ENCODE peak calls at places on chromosome 13, in five cellular contexts. V is breast epithelium, G is HAP-1, C is tibial artery, Y is mammary epithelial cell. I is an unnamed sample. For H3K36me3, the result is how much of the 10 kb centered on the place peaks cover.

GRCh38 chr13:113995051-113995601 is 21.2 kb upstream of the C13orf46 start:
- DNase-seq in V (no peak), G (no peak), C (no peak), Y (no peak), I (no peak)

GRCh38 chr13:27442797-27443196 is 7.6 kb downstream of the MTIF3 start:
- DNase-seq in V (no peak), G (no peak), C (no peak), Y (no peak), I (no peak)

GRCh38 chr13:62337109-62337880 is 921.6 kb upstream of the PCDH20 start:
- DNase-seq in V (no peak), G (no peak), C (no peak), Y (no peak), I (no peak)

GRCh38 chr13:90792335-90792734 is 555.2 kb upstream of the MIR17HG start:
- DNase-seq in V (no peak), G (no peak), C (no peak), Y (peak), I (no peak)

GRCh38 chr13:59906413-59907027 is 257.2 kb downstream of the DIAPH3 start:
- DNase-seq in V (no peak), G (peak), C (no peak), Y (no peak), I (peak)

GRCh38 chr13:40355126-40355719 is 311.2 kb downstream of the FOXO1 start:
- DNase-seq in V (no peak), G (no peak), C (no peak), Y (no peak), I (no peak)

GRCh38 chr13:76019421-76020044 is 383.4 kb downstream of the LMO7 start:
- DNase-seq in V (no peak), G (peak), C (no peak), Y (no peak), I (peak)

GRCh38 chr13:36981156-36981743 is 17.9 kb downstream of the ALG5 start:
- DNase-seq in V (no peak), G (no peak), C (no peak), Y (peak), I (peak)

GRCh38 chr13:106362637-106363036 is 172.8 kb downstream of the EFNB2 start:
- DNase-seq in V (no peak), G (no peak), C (no peak), Y (peak), I (no peak)

DNA sequence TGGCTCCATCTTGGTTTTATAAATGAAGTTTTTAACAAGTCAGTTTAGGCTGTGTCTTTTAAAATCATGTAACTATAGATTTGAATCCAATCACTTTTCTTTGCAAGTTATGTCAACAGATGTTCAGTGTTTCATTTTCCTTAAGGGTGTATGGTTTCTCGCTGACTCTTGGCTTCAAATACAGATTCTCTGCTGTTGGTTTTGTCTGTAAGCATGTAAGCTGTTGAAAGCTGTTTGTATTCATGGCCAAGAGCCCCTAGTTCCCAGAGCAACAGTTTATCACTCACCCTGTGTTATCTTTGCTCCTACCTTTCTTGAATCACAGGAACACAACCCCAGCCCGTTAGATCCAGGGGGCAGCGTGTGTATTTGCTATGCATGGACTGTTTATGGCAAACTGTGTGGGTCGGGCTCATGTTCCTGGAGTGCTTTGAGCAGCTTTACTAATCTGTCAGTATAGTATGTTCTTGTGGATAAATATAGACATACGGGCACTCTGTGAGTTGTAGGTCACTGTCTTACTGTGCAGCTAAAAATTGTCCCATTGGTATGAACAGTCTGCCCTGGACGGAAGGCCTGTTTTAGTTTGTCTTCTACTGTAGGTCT is 28.8 kb downstream of the FRY start:
- DNase-seq in V (no peak), G (no peak), C (no peak), Y (no peak), I (no peak)
- H3K4me3 ChIP-seq in V (no peak), G (no peak), C (no peak), Y (no peak), I (no peak)

GRCh38 chr13:73984201-73984600 is 150.0 kb downstream of the KLF12 start:
- DNase-seq in V (no peak), G (no peak), C (no peak), Y (no peak), I (no peak)

GRCh38 chr13:73985789-73986188 is 148.4 kb downstream of the KLF12 start:
- DNase-seq in V (no peak), G (no peak), C (no peak), Y (no peak), I (no peak)

GRCh38 chr13:73983109-73983508 is 151.1 kb downstream of the KLF12 start:
- DNase-seq in V (no peak), G (no peak), C (no peak), Y (no peak), I (no peak)

GRCh38 chr13:73984949-73985691 is 149.1 kb downstream of the KLF12 start:
- DNase-seq in V (no peak), G (no peak), C (no peak), Y (no peak), I (no peak)

DNA sequence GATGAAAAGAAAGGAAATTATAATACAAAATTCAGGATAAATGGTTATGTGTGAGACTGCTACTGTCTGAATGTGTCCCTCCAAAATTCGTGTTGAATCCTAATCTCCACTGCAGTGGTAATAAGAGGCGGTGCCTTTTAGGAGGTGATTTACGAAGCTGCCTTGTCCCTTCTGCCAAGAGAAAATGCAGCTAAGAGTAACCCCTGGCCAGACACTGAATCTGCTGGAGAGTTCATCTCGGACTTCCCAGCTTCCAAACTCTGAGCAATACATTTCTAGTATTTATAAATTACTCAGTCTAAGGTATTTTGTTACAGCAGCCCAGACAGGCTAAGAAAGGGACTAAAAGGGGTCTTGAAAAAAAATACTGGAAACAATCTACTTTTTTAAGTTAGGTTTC is 152.6 kb downstream of the KLF12 start:
- DNase-seq in V (no peak), G (no peak), C (no peak), Y (no peak), I (no peak)
- H3K36me3 ChIP-seq in V (under half), G (under half), C (under half), Y (under half), I (under half)

GRCh38 chr13:30429721-30430694 is 7.7 kb downstream of the UBE2L5 start:
- DNase-seq in V (no peak), G (no peak), C (no peak), Y (peak), I (no peak)
- H3K4me3 ChIP-seq in V (no peak), G (no peak), C (no peak), Y (peak), I (no peak)

GRCh38 chr13:45341034-45341798 is at the start of gene TPT1:
- DNase-seq in V (peak), G (peak), C (peak), Y (peak), I (peak)

GRCh38 chr13:45337803-45338202 is 3.2 kb downstream of the TPT1 start:
- DNase-seq in V (no peak), G (no peak), C (no peak), Y (no peak), I (no peak)

GRCh38 chr13:45339399-45339798 is 1.6 kb downstream of the TPT1 start:
- DNase-seq in V (no peak), G (no peak), C (no peak), Y (no peak), I (no peak)

GRCh38 chr13:45340422-45341033 is 455 bp downstream of the TPT1 start:
- DNase-seq in V (peak), G (peak), C (peak), Y (peak), I (peak)

GRCh38 chr13:45339867-45340266 is 1.1 kb downstream of the TPT1 start:
- DNase-seq in V (no peak), G (no peak), C (no peak), Y (no peak), I (no peak)
- H3K36me3 ChIP-seq in V (under half), G (half or more), C (half or more), Y (under half), I (under half)

GRCh38 chr13:51322826-51323225 is 16.7 kb upstream of the SERPINE3 start:
- DNase-seq in V (no peak), G (no peak), C (no peak), Y (no peak), I (no peak)
- H3K4me3 ChIP-seq in V (no peak), G (no peak), C (no peak), Y (no peak), I (no peak)